ENCODE peak calls at places on chromosomes 11 and 22, in six cellular contexts. One of them, this sample, is unnamed.
A peak's percentile ranks its signal among the peaks of the same experiment; 100 is the strongest.

GRCh38 chr11:12274558-12275197 is 102.7 kb upstream of the PARVA start:
- DNase-seq in tibial nerve: no peak
- DNase-seq in body of pancreas: no peak
- DNase-seq in ovary: no peak
- DNase-seq in stomach: no peak
- DNase-seq in heart left ventricle: no peak
- DNase-seq in this sample: no peak

GRCh38 chr11:72634472-72635095 is 39.6 kb downstream of the PDE2A start:
- DNase-seq in stomach: no peak
- DNase-seq in tibial nerve: no peak
- DNase-seq in heart left ventricle: no peak
- DNase-seq in body of pancreas: no peak
- DNase-seq in ovary: no peak
- DNase-seq in this sample: no peak

GRCh38 chr11:35357893-35358292 is 61.5 kb downstream of the SLC1A2 start:
- DNase-seq in tibial nerve: no peak
- DNase-seq in stomach: no peak
- DNase-seq in heart left ventricle: no peak
- DNase-seq in ovary: no peak
- DNase-seq in body of pancreas: no peak
- DNase-seq in this sample: no peak

GRCh38 chr11:118915396-118915795 is 10.3 kb downstream of the BCL9L start:
- DNase-seq in tibial nerve: no peak
- DNase-seq in stomach: no peak
- DNase-seq in ovary: no peak
- DNase-seq in body of pancreas: no peak
- DNase-seq in heart left ventricle: no peak
- DNase-seq in this sample: no peak

GRCh38 chr22:19235874-19236273 is 55.6 kb downstream of the CLTCL1 start:
- DNase-seq in tibial nerve: no peak
- DNase-seq in heart left ventricle: no peak
- DNase-seq in ovary: no peak
- DNase-seq in body of pancreas: no peak
- DNase-seq in stomach: no peak
- DNase-seq in this sample: no peak

GRCh38 chr22:17410576-17410975 is 41.3 kb downstream of the CECR2 start:
- DNase-seq in tibial nerve: no peak
- DNase-seq in heart left ventricle: no peak
- DNase-seq in stomach: no peak
- DNase-seq in ovary: no peak
- DNase-seq in body of pancreas: no peak
- DNase-seq in this sample: no peak

GRCh38 chr22:48891688-48892380 is 935.8 kb downstream of the BRD1 start:
- DNase-seq in heart left ventricle: no peak
- DNase-seq in stomach: peak; percentile 18
- DNase-seq in tibial nerve: no peak
- DNase-seq in ovary: no peak
- DNase-seq in body of pancreas: no peak
- DNase-seq in this sample: no peak

GRCh38 chr11:45805305-45806071 is 539 bp downstream of the SLC35C1 start:
- DNase-seq in stomach: peak; percentile 34
- DNase-seq in heart left ventricle: peak; percentile 55
- DNase-seq in body of pancreas: peak; percentile 49
- DNase-seq in tibial nerve: no peak
- DNase-seq in ovary: peak; percentile 59
- DNase-seq in this sample: no peak

GRCh38 chr11:122127020-122127419 is 11.0 kb upstream of the BLID start:
- DNase-seq in heart left ventricle: no peak
- DNase-seq in tibial nerve: no peak
- DNase-seq in body of pancreas: no peak
- DNase-seq in stomach: no peak
- DNase-seq in ovary: no peak
- DNase-seq in this sample: no peak

GRCh38 chr22:35266277-35266676 is 9.0 kb downstream of the HMGXB4 start:
- DNase-seq in heart left ventricle: no peak
- DNase-seq in stomach: no peak
- DNase-seq in body of pancreas: no peak
- DNase-seq in ovary: no peak
- DNase-seq in tibial nerve: no peak
- DNase-seq in this sample: no peak

GRCh38 chr11:119481021-119481666 is 58.2 kb upstream of the THY1 start:
- DNase-seq in stomach: peak; percentile 91
- DNase-seq in heart left ventricle: peak; percentile 70
- DNase-seq in ovary: peak; percentile 90
- DNase-seq in body of pancreas: peak; percentile 88
- DNase-seq in tibial nerve: peak; percentile 76
- DNase-seq in this sample: peak; percentile 86

GRCh38 chr11:119699227-119699626 is 29.8 kb downstream of the NECTIN1 start:
- DNase-seq in stomach: peak; percentile 71
- DNase-seq in tibial nerve: no peak
- DNase-seq in ovary: peak; percentile 46
- DNase-seq in body of pancreas: peak; percentile 72
- DNase-seq in heart left ventricle: peak; percentile 86
- DNase-seq in this sample: peak; percentile 87

GRCh38 chr11:2796091-2796490 is 89.5 kb downstream of the CDKN1C start:
- DNase-seq in stomach: no peak
- DNase-seq in ovary: peak; percentile 37
- DNase-seq in body of pancreas: peak; percentile 0
- DNase-seq in heart left ventricle: peak; percentile 4
- DNase-seq in tibial nerve: peak; percentile 11
- DNase-seq in this sample: peak; percentile 14

GRCh38 chr22:44685384-44686056 is 16.5 kb upstream of the PRR5 start:
- DNase-seq in heart left ventricle: no peak
- DNase-seq in stomach: peak; percentile 70
- DNase-seq in body of pancreas: peak; percentile 48
- DNase-seq in tibial nerve: no peak
- DNase-seq in ovary: no peak
- DNase-seq in this sample: peak; percentile 85

GRCh38 chr22:40300884-40301672 is 45.2 kb upstream of the ADSL start:
- DNase-seq in body of pancreas: no peak
- DNase-seq in ovary: no peak
- DNase-seq in tibial nerve: no peak
- DNase-seq in stomach: no peak
- DNase-seq in heart left ventricle: no peak
- DNase-seq in this sample: no peak

GRCh38 chr11:59062602-59063529 is 23.2 kb upstream of the GLYATL1B start:
- DNase-seq in stomach: no peak
- DNase-seq in tibial nerve: no peak
- DNase-seq in body of pancreas: no peak
- DNase-seq in ovary: no peak
- DNase-seq in heart left ventricle: no peak
- DNase-seq in this sample: no peak
- H3K27me3 ChIP-seq in stomach: peaks cover 6% of the 10 kb centered on the region
- H3K27me3 ChIP-seq in tibial nerve: no peaks in the 10 kb centered on the region
- H3K27me3 ChIP-seq in body of pancreas: no peaks in the 10 kb centered on the region
- H3K27me3 ChIP-seq in ovary: no peaks in the 10 kb centered on the region
- H3K27me3 ChIP-seq in heart left ventricle: peaks cover 59% of the 10 kb centered on the region
- H3K27me3 ChIP-seq in this sample: no peaks in the 10 kb centered on the region

DNA sequence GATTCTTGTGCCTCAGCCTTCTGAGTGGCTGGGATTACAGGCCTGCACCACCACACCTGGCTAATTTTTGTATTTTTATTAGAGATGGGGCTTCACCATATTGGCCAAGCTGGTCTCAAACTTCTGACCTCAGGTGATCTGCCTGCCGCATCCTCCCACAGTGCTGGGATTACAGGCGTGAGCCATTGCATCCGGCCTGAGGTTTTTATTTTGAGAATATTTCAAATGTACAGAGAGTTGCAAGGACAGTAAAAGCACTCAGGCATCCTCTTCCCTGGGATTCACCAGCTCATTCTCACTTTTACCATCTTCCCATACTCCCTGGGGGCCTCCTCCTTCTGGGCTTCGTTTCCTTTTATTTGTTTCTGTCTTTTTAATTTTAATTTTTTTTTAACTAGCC is 12.1 kb downstream of the MED15 start:
- DNase-seq in body of pancreas: no peak
- DNase-seq in tibial nerve: no peak
- DNase-seq in heart left ventricle: no peak
- DNase-seq in ovary: no peak
- DNase-seq in stomach: no peak
- DNase-seq in this sample: no peak
- H3K36me3 ChIP-seq in body of pancreas: no peaks in the 10 kb centered on the region
- H3K36me3 ChIP-seq in tibial nerve: no peaks in the 10 kb centered on the region
- H3K36me3 ChIP-seq in heart left ventricle: peaks cover 42% of the 10 kb centered on the region
- H3K36me3 ChIP-seq in ovary: no peaks in the 10 kb centered on the region
- H3K36me3 ChIP-seq in stomach: peaks cover 56% of the 10 kb centered on the region
- H3K36me3 ChIP-seq in this sample: no peaks in the 10 kb centered on the region

GRCh38 chr11:44383246-44383645 is 73.3 kb upstream of the ALX4 start:
- DNase-seq in tibial nerve: no peak
- DNase-seq in heart left ventricle: no peak
- DNase-seq in body of pancreas: no peak
- DNase-seq in ovary: no peak
- DNase-seq in stomach: no peak
- DNase-seq in this sample: no peak
- H3K27me3 ChIP-seq in tibial nerve: no peaks in the 10 kb centered on the region
- H3K27me3 ChIP-seq in heart left ventricle: peaks cover 17% of the 10 kb centered on the region
- H3K27me3 ChIP-seq in body of pancreas: no peaks in the 10 kb centered on the region
- H3K27me3 ChIP-seq in ovary: no peaks in the 10 kb centered on the region
- H3K27me3 ChIP-seq in stomach: peaks cover 9% of the 10 kb centered on the region
- H3K27me3 ChIP-seq in this sample: no peaks in the 10 kb centered on the region

GRCh38 chr22:27859336-27859735 is 57.8 kb upstream of the MN1 start:
- DNase-seq in heart left ventricle: no peak
- DNase-seq in tibial nerve: no peak
- DNase-seq in ovary: no peak
- DNase-seq in body of pancreas: no peak
- DNase-seq in stomach: no peak
- DNase-seq in this sample: no peak
- H3K36me3 ChIP-seq in heart left ventricle: peaks cover 80% of the 10 kb centered on the region
- H3K36me3 ChIP-seq in tibial nerve: no peaks in the 10 kb centered on the region
- H3K36me3 ChIP-seq in ovary: no peaks in the 10 kb centered on the region
- H3K36me3 ChIP-seq in body of pancreas: no peaks in the 10 kb centered on the region
- H3K36me3 ChIP-seq in stomach: peaks cover 62% of the 10 kb centered on the region
- H3K36me3 ChIP-seq in this sample: peaks cover 10% of the 10 kb centered on the region